ENCODE peak calls at places on chromosomes 13 and 19, in four cellular contexts. V is chondrocyte, K is IMR-90, P is WTC11. J is an unnamed sample.

GRCh38 chr13:93289842-93290241 is 63.2 kb downstream of the GPC6 start:
- DNase-seq in V (no peak), K (no peak), P (no peak), J (no peak)

GRCh38 chr19:19662344-19662743 is 1.1 kb downstream of the ATP13A1 start:
- DNase-seq in V (no peak), K (no peak), P (no peak), J (no peak)

GRCh38 chr19:5238700-5239099 is 101.9 kb downstream of the PTPRS start:
- DNase-seq in V (no peak), K (no peak), P (peak), J (no peak)

GRCh38 chr19:31461814-31462539 is 112.7 kb upstream of the TSHZ3 start:
- DNase-seq in V (no peak), K (no peak), P (no peak), J (no peak)

GRCh38 chr13:26022538-26023292 is 29.1 kb downstream of the SHISA2 start:
- DNase-seq in V (no peak), K (peak), P (no peak), J (no peak)

GRCh38 chr19:40594251-40594650 is 6.9 kb upstream of the LTBP4 start:
- DNase-seq in V (no peak), K (no peak), P (no peak), J (no peak)

GRCh38 chr13:109691689-109692088 is 94.7 kb downstream of the IRS2 start:
- DNase-seq in V (no peak), K (no peak), P (no peak), J (no peak)

GRCh38 chr13:51782026-51782710 is 21.8 kb downstream of the DHRS12 start:
- DNase-seq in V (no peak), K (no peak), P (no peak), J (no peak)

DNA sequence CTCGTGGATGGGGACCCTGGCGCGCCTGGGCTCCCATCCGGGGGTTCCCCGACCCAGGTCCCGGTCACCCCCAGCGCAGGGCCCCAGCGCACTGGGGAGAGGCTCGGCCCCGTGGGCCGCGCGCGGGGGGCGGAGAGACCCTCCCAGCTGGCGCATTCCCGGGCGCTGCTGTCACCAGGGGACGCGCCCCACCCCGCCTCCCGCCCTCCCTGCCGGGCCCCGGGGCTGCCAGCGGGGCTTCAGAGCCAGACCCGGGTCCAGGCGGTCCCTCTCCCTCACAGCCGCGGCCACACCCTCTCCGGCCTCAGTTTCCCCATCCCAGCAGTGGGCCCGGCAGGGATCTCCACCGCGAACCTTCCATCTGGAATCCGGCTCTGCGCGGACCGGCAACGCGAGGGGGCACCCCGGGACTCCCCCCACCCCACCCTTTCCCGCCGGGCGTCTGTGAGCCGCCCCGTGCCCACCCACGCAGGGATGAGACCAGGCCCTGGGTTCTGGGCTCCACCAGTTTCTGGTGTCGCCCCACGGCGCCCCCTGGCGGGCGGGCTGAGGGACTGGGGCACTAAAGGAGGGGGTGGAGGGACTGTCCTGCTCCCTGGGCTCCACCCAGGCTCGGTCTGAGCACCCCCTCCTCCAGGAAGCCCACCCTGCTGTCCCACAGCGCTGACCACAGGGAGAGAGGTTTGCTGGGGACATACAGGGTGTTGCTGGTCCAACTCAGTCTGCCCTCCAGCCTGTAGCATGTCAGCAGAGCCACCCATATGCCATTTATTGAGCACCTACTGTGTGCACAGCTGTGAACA is 874 bp upstream of the ADAMTSL5 start:
- DNase-seq in V (no peak), K (peak), P (peak), J (no peak)
- TF ChIP-seq CTCF in V (peak), K (peak), P (peak), J (peak)

GRCh38 chr13:24512208-24513068 is at the start of gene PARP4:
- DNase-seq in V (no peak), K (peak), P (peak), J (peak)
- TF ChIP-seq CTCF in V (peak), K (peak), P (no peak), J (peak)

GRCh38 chr19:46785980-46786235 is 2.5 kb downstream of the SLC1A5 start:
- DNase-seq in V (no peak), K (no peak), P (no peak), J (no peak)
- TF ChIP-seq CTCF in V (no peak), K (no peak), P (no peak), J (no peak)

GRCh38 chr13:65656740-65657329 is 1573.3 kb downstream of the PCDH9 start:
- DNase-seq in V (no peak), K (peak), P (no peak), J (no peak)
- TF ChIP-seq CTCF in V (peak), K (peak), P (no peak), J (peak)

GRCh38 chr13:97257800-97258799 is 36.0 kb downstream of the MBNL2 start:
- DNase-seq in V (no peak), K (peak), P (peak), J (no peak)
- TF ChIP-seq CTCF in V (peak), K (peak), P (no peak), J (no peak)

GRCh38 chr19:11738746-11739620 is at the start of gene ZNF823:
- DNase-seq in V (peak), K (peak), P (peak), J (peak)

GRCh38 chr19:11735375-11735774 is 3.4 kb downstream of the ZNF823 start:
- DNase-seq in V (no peak), K (no peak), P (no peak), J (no peak)

GRCh38 chr19:11736696-11737095 is 2.0 kb downstream of the ZNF823 start:
- DNase-seq in V (no peak), K (peak), P (no peak), J (no peak)

GRCh38 chr19:11737964-11738745 is 591 bp downstream of the ZNF823 start:
- DNase-seq in V (no peak), K (peak), P (peak), J (peak)
- TF ChIP-seq CTCF in V (peak), K (peak), P (no peak), J (peak)

DNA sequence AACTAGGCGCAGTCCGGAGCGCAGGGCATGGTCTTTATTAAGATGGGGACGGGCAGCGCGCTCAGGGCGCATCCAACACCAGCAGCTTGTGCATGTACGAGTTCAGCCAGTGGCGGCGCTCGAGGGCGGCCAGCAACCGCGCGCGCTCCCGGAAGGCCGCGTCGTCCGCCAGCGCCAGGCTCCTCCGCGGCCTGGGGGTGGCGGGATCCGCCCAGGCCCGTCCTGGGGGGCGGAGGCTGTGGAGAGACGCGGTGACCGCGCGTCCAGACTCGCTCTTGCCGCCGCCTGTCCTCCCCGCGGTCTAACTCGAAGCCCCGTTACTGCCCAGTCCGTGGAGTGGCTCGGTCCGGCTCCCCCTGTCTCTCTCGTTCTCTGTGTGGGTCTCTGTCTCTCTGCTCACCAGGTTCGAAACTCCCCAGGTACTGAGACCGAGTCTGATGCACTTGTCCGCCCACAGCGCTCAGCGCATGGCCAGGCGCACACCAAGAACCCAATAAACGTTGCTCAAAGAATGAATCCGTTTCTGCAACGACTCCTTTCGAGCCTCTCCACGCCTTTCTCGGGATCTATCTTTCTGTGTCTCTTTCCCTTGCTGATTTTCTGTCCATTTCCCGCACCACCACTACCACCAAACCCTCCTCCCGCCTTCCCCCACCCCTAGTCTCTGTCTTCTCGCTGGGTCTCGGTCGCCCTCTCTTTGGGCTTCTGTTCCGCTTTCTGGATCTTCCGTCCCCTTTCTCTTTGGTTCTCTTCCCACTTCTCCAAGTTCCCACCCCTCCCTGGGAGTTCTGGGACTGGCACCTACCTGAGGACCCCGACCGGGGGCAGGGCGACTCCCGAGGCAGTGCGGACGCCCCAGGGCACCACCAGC is 599 bp downstream of the PTH2 start:
- DNase-seq in V (no peak), K (peak), P (peak), J (no peak)
- TF ChIP-seq CTCF in V (peak), K (peak), P (peak), J (peak)

GRCh38 chr19:1106841-1107654 is 3.3 kb downstream of the GPX4 start:
- DNase-seq in V (no peak), K (peak), P (no peak), J (no peak)
- TF ChIP-seq CTCF in V (peak), K (peak), P (no peak), J (no peak)

J was measured in progenitor cell of endocrine pancreas.